ENCODE peak calls at places on chromosomes 2 and 18, in five cellular contexts. V, Y, D, I and Z are unnamed samples.

GRCh38 chr2:136997550-136997949 is 232.2 kb downstream of the THSD7B start:
- DNase-seq in V (no peak), Y (no peak), D (no peak), I (no peak), Z (no peak)

GRCh38 chr2:34332813-34333212 is 733.7 kb upstream of the FAM98A start:
- DNase-seq in V (no peak), Y (no peak), D (no peak), I (no peak), Z (no peak)

GRCh38 chr2:86592547-86593230 is 29.4 kb upstream of the CHMP3 start:
- DNase-seq in V (peak), Y (peak), D (no peak), I (no peak), Z (no peak)

GRCh38 chr2:66843856-66844255 is 408.9 kb downstream of the MEIS1 start:
- DNase-seq in V (peak), Y (no peak), D (no peak), I (no peak), Z (no peak)

GRCh38 chr2:163210430-163210918 is 371.9 kb upstream of the KCNH7 start:
- DNase-seq in V (no peak), Y (peak), D (no peak), I (no peak), Z (no peak)

GRCh38 chr2:41955641-41956040 is 92.2 kb upstream of the PKDCC start:
- DNase-seq in V (no peak), Y (no peak), D (no peak), I (no peak), Z (no peak)

GRCh38 chr2:171846894-171847293 is 47.1 kb downstream of the SLC25A12 start:
- DNase-seq in V (no peak), Y (no peak), D (no peak), I (no peak), Z (no peak)

GRCh38 chr18:50006470-50007046 is 188.4 kb downstream of the MYO5B start:
- DNase-seq in V (no peak), Y (no peak), D (no peak), I (no peak), Z (no peak)

GRCh38 chr2:25567406-25567805 is 106.0 kb downstream of the DTNB start:
- DNase-seq in V (peak), Y (peak), D (peak), I (peak), Z (peak)

GRCh38 chr2:66575625-66576371 is 140.9 kb downstream of the MEIS1 start:
- DNase-seq in V (peak), Y (peak), D (peak), I (no peak), Z (no peak)

GRCh38 chr2:158045362-158045761 is 56.3 kb upstream of the UPP2 start:
- DNase-seq in V (no peak), Y (no peak), D (no peak), I (no peak), Z (no peak)

GRCh38 chr2:3669656-3670055 is 11.7 kb downstream of the ALLC start:
- DNase-seq in V (no peak), Y (no peak), D (no peak), I (no peak), Z (no peak)

GRCh38 chr18:45107425-45107824 is 426.7 kb downstream of the SETBP1 start:
- DNase-seq in V (no peak), Y (peak), D (no peak), I (no peak), Z (no peak)

GRCh38 chr18:10851824-10852225 is 297.5 kb downstream of the PIEZO2 start:
- DNase-seq in V (peak), Y (peak), D (peak), I (peak), Z (no peak)

GRCh38 chr18:44651453-44651852 is 29.2 kb upstream of the SETBP1 start:
- DNase-seq in V (no peak), Y (peak), D (no peak), I (no peak), Z (no peak)

GRCh38 chr2:79670198-79670597 is 157.3 kb downstream of the CTNNA2 start:
- DNase-seq in V (peak), Y (no peak), D (no peak), I (no peak), Z (no peak)

GRCh38 chr2:20421988-20422678 is 24.7 kb upstream of the RHOB start:
- DNase-seq in V (no peak), Y (peak), D (no peak), I (no peak), Z (no peak)

GRCh38 chr2:199228887-199229819 is 228.6 kb downstream of the SATB2 start:
- DNase-seq in V (no peak), Y (peak), D (no peak), I (no peak), Z (peak)

GRCh38 chr2:196353717-196354116 is 182.3 kb upstream of the STK17B start:
- DNase-seq in V (no peak), Y (no peak), D (no peak), I (no peak), Z (no peak)

GRCh38 chr2:71613566-71613952 is 160.2 kb downstream of the DYSF start:
- DNase-seq in V (no peak), Y (no peak), D (no peak), I (no peak), Z (no peak)

GRCh38 chr2:15861172-15861822 is 79.1 kb upstream of the MYCN start:
- DNase-seq in V (no peak), Y (no peak), D (no peak), I (no peak), Z (no peak)
- TF ChIP-seq CTCF in V (no peak), Y (no peak), D (no peak), I (no peak), Z (no peak)

GRCh38 chr2:58479557-58480120 is 238.5 kb upstream of the FANCL start:
- DNase-seq in V (no peak), Y (no peak), D (no peak), I (no peak), Z (no peak)
- TF ChIP-seq CTCF in V (no peak), Y (no peak), D (no peak), I (no peak), Z (no peak)

DNA sequence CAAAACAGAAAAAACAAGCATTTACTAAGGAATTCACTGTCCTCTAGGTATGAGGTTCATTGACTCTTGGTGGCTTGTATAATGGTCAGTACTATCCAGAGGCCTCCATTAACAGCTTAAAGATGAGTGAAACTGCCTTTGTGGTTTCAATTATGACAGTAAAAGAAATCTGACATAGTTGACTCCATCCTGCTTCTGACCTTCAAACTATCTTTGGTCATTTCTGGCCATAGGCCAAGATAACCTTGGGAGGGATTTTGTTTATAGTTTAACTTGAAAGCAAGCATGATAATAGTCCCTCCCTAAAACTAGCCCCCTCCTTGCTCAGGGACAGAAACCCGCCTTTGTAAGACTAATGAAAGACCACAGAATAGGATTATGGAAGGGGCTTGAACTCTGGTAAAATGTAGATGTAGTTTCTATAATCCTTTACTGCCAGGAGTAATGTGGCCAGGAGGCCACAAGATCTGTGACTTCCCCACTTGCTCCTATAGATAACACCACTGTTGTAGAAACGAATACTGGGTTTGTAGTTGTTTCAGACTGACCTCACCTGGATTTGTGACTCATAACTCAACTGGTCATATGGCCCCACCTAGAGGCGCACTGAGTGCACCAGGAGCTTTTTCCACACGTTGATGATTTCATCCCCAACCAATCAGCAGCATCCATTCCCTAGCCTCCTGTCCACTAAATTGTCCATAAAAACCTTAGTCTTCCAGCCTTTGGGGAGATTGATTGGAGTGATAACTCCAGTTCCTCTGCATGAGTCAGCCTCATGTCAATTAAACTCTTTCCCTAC is 8.6 kb upstream of the PLEKHM3 start:
- DNase-seq in V (peak), Y (peak), D (peak), I (peak), Z (peak)
- TF ChIP-seq CTCF in V (peak), Y (peak), D (peak), I (peak), Z (peak)

GRCh38 chr2:138183700-138184099 is 219.4 kb downstream of the HNMT start:
- DNase-seq in V (no peak), Y (no peak), D (no peak), I (no peak), Z (no peak)

GRCh38 chr2:138177693-138178092 is 213.4 kb downstream of the HNMT start:
- DNase-seq in V (no peak), Y (no peak), D (no peak), I (no peak), Z (no peak)

GRCh38 chr2:138182913-138183312 is 218.6 kb downstream of the HNMT start:
- DNase-seq in V (no peak), Y (peak), D (no peak), I (no peak), Z (no peak)

GRCh38 chr2:138182276-138182675 is 218.0 kb downstream of the HNMT start:
- DNase-seq in V (no peak), Y (no peak), D (no peak), I (no peak), Z (no peak)

DNA sequence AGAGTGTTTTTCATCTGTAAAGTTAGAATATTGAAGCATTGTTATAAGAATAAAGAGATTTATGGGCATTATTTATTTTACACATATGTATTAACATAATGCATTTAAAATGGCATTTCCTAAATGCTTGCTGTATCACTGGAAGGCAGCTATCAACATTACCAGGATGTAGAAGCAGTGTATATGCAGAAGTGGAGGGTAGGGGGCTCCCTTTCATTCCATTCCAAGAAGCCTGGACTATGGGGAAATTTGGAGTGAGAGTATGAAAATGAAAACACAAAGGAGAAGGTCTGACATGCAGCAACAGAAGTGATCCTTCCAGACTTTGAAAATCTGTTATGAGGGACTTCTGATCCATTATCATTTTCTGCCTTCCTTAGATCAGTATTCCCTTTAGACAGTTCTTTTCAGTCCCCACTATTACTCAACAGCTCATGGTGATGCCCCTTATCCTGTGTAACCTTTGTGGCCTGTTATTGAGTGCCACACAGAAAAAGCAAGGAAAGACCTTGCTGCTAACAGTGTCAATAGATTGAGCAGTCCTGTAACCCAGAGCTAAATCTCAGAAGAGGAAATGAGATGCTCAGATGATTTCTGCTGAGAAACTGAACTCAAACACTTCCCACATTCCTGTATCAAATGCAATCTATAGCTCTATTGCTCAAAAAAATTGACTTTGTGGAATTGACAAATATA is 216.6 kb downstream of the HNMT start:
- DNase-seq in V (peak), Y (peak), D (no peak), I (no peak), Z (no peak)
- TF ChIP-seq CTCF in V (no peak), Y (peak), D (no peak), I (no peak), Z (no peak)

GRCh38 chr2:11919953-11920352 is 173.5 kb downstream of the LPIN1 start:
- DNase-seq in V (no peak), Y (no peak), D (no peak), I (no peak), Z (no peak)

GRCh38 chr2:11912980-11913379 is 166.5 kb downstream of the LPIN1 start:
- DNase-seq in V (no peak), Y (no peak), D (no peak), I (no peak), Z (no peak)

GRCh38 chr2:11914455-11914854 is 168.0 kb downstream of the LPIN1 start:
- DNase-seq in V (no peak), Y (no peak), D (no peak), I (no peak), Z (no peak)

GRCh38 chr2:11910971-11911370 is 164.5 kb downstream of the LPIN1 start:
- DNase-seq in V (no peak), Y (no peak), D (no peak), I (no peak), Z (no peak)

DNA sequence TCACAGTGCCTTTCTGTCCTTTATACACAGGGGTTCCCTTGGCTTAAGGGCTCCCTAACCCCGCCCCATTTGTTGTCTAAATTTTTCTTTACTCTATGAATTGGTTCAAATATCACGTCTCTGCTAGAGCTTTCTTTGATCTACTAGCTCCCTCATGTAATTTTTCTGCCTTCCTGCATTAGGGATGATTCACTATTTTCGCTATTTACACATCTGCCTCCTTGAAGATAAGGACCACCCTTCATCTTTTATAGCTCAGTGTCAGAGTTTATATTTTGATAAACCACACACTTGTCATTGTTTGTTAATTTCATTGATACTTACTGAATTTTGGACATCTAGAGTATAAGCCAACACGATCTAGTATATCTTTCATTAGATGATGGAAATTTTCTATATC is 169.2 kb downstream of the LPIN1 start:
- DNase-seq in V (no peak), Y (no peak), D (no peak), I (no peak), Z (no peak)
- TF ChIP-seq CTCF in V (no peak), Y (no peak), D (no peak), I (no peak), Z (no peak)